ENCODE peak calls at places on chromosomes 7 and 10, in ten cellular contexts. C is right atrium auricular region; J is NCI-H1092 treated with DMSO at 0.1 percent for 48 hours; W is omental fat pad; A is cardiac muscle cell; S is WTC11; B is bronchial epithelial cell; I is AML-193; K is left kidney; T is central memory CD4-positive, alpha-beta T cell. E is an unnamed sample.

GRCh38 chr10:43076311-43076875 is 476 bp upstream of the RET start:
- DNase-seq in C (no peak), J (no peak), W (no peak), A (no peak), S (peak), B (no peak), I (no peak), K (peak), T (no peak), E (no peak)

GRCh38 chr7:42057331-42057730 is 179.7 kb downstream of the GLI3 start:
- DNase-seq in C (no peak), J (no peak), W (no peak), A (no peak), S (no peak), B (peak), I (no peak), K (no peak), T (no peak), E (no peak)

GRCh38 chr10:71696635-71697326 is 22.8 kb downstream of the C10orf105 start:
- DNase-seq in C (no peak), J (peak), W (peak), A (peak), S (peak), B (peak), I (peak), K (peak), T (peak), E (peak)

GRCh38 chr7:142445019-142445686 is 187.3 kb upstream of the PRSS58 start:
- DNase-seq in C (no peak), J (no peak), W (no peak), A (peak), S (peak), B (no peak), I (peak), K (peak), T (peak), E (peak)

GRCh38 chr7:125504848-125505247 is 575.2 kb upstream of the POT1 start:
- DNase-seq in C (no peak), J (no peak), W (no peak), A (no peak), S (no peak), B (no peak), I (no peak), K (no peak), T (no peak), E (no peak)

GRCh38 chr7:108066486-108066885 is 63.5 kb upstream of the LAMB1 start:
- DNase-seq in C (no peak), J (no peak), W (no peak), A (no peak), S (no peak), B (peak), I (no peak), K (no peak), T (no peak), E (no peak)

GRCh38 chr10:21527634-21528451 is 2.4 kb upstream of the SKIDA1 start:
- DNase-seq in C (no peak), J (peak), W (no peak), A (no peak), S (no peak), B (peak), I (no peak), K (peak), T (no peak), E (no peak)

GRCh38 chr7:87456247-87456646 is 19.2 kb downstream of the ABCB4 start:
- DNase-seq in C (no peak), J (no peak), W (no peak), A (no peak), S (no peak), B (no peak), I (no peak), K (peak), T (no peak), E (no peak)

GRCh38 chr7:28516390-28517145 is 104.2 kb downstream of the CREB5 start:
- DNase-seq in C (no peak), J (no peak), W (no peak), A (no peak), S (peak), B (no peak), I (no peak), K (no peak), T (no peak), E (no peak)

GRCh38 chr10:10498781-10499180 is 518.9 kb upstream of the CELF2 start:
- DNase-seq in C (no peak), J (no peak), W (no peak), A (no peak), S (no peak), B (no peak), I (no peak), K (no peak), T (no peak), E (no peak)

GRCh38 chr7:12638851-12639467 is 48.5 kb upstream of the ARL4A start:
- DNase-seq in C (no peak), J (peak), W (no peak), A (peak), S (no peak), B (peak), I (peak), K (peak), T (peak), E (peak)

GRCh38 chr7:30207376-30207775 is 72.6 kb downstream of the MTURN start:
- DNase-seq in C (no peak), J (no peak), W (no peak), A (no peak), S (no peak), B (no peak), I (no peak), K (no peak), T (no peak), E (no peak)